ENCODE peak calls at places on chromosomes 1 and 21, in five cellular contexts. One of them, this sample, is unnamed.

GRCh38 chr1:12132078-12132477 is 34.7 kb upstream of the TNFRSF1B start:
- DNase-seq in GM03348: no peak
- DNase-seq in adipocyte: peak
- DNase-seq in CD8-positive, alpha-beta memory T cell: no peak
- DNase-seq in psoas muscle: peak
- DNase-seq in this sample: no peak

GRCh38 chr1:230870916-230871315 is 2.6 kb upstream of the C1orf198 start:
- DNase-seq in GM03348: no peak
- DNase-seq in adipocyte: no peak
- DNase-seq in CD8-positive, alpha-beta memory T cell: no peak
- DNase-seq in psoas muscle: no peak
- DNase-seq in this sample: no peak

GRCh38 chr1:206074839-206075238 is 21.9 kb downstream of the RHEX start:
- DNase-seq in GM03348: no peak
- DNase-seq in adipocyte: no peak
- DNase-seq in CD8-positive, alpha-beta memory T cell: no peak
- DNase-seq in psoas muscle: no peak
- DNase-seq in this sample: no peak

GRCh38 chr1:153428073-153428638 is 11.8 kb downstream of the S100A7A start:
- DNase-seq in GM03348: no peak
- DNase-seq in adipocyte: no peak
- DNase-seq in CD8-positive, alpha-beta memory T cell: no peak
- DNase-seq in psoas muscle: no peak
- DNase-seq in this sample: no peak

GRCh38 chr21:35203093-35204021 is 154.3 kb upstream of the RUNX1 start:
- DNase-seq in GM03348: no peak
- DNase-seq in adipocyte: peak
- DNase-seq in CD8-positive, alpha-beta memory T cell: no peak
- DNase-seq in psoas muscle: peak
- DNase-seq in this sample: no peak

GRCh38 chr21:25637846-25638245 is 1.2 kb upstream of the JAM2 start:
- DNase-seq in GM03348: no peak
- DNase-seq in adipocyte: peak
- DNase-seq in CD8-positive, alpha-beta memory T cell: no peak
- DNase-seq in psoas muscle: no peak
- DNase-seq in this sample: no peak

GRCh38 chr1:172662464-172663109 is 3.7 kb downstream of the FASLG start:
- DNase-seq in GM03348: peak
- DNase-seq in adipocyte: peak
- DNase-seq in CD8-positive, alpha-beta memory T cell: peak
- DNase-seq in psoas muscle: peak
- DNase-seq in this sample: peak

GRCh38 chr1:223645903-223646302 is 19.6 kb downstream of the CAPN8 start:
- DNase-seq in GM03348: no peak
- DNase-seq in adipocyte: no peak
- DNase-seq in CD8-positive, alpha-beta memory T cell: no peak
- DNase-seq in psoas muscle: no peak
- DNase-seq in this sample: no peak

GRCh38 chr21:38455403-38455802 is 42.9 kb downstream of the ERG start:
- DNase-seq in GM03348: peak
- DNase-seq in adipocyte: no peak
- DNase-seq in CD8-positive, alpha-beta memory T cell: no peak
- DNase-seq in psoas muscle: no peak
- DNase-seq in this sample: no peak

GRCh38 chr1:199688133-199688676 is 339.3 kb upstream of the NR5A2 start:
- DNase-seq in GM03348: no peak
- DNase-seq in adipocyte: no peak
- DNase-seq in CD8-positive, alpha-beta memory T cell: no peak
- DNase-seq in psoas muscle: no peak
- DNase-seq in this sample: no peak

GRCh38 chr1:95770596-95770995 is 536.6 kb downstream of the RWDD3 start:
- DNase-seq in GM03348: no peak
- DNase-seq in adipocyte: no peak
- DNase-seq in CD8-positive, alpha-beta memory T cell: no peak
- DNase-seq in psoas muscle: no peak
- DNase-seq in this sample: no peak

GRCh38 chr1:39850606-39851216 is 32.6 kb downstream of the TRIT1 start:
- DNase-seq in GM03348: no peak
- DNase-seq in adipocyte: no peak
- DNase-seq in CD8-positive, alpha-beta memory T cell: no peak
- DNase-seq in psoas muscle: no peak
- DNase-seq in this sample: no peak

GRCh38 chr1:9842073-9842711 is 18.4 kb upstream of the CLSTN1 start:
- DNase-seq in GM03348: no peak
- DNase-seq in adipocyte: no peak
- DNase-seq in CD8-positive, alpha-beta memory T cell: no peak
- DNase-seq in psoas muscle: no peak
- DNase-seq in this sample: no peak

This sample was measured in left ventricle myocardium superior.